ENCODE peak calls at places on chromosome 2, in five cellular contexts. V is IMR-90, U is pancreas, M is KG1, D is M059J. P is an unnamed sample.

GRCh38 chr2:205740381-205740780 is 58.1 kb downstream of the NRP2 start:
- DNase-seq in V (no peak), U (no peak), M (no peak), D (no peak), P (no peak)

GRCh38 chr2:164560181-164560792 is 61.0 kb downstream of the GRB14 start:
- DNase-seq in V (peak; percentile 16), U (no peak), M (peak; percentile 49), D (peak; percentile 17), P (peak; percentile 30)

GRCh38 chr2:96716388-96716787 is 23.5 kb downstream of the LMAN2L start:
- DNase-seq in V (no peak), U (no peak), M (no peak), D (no peak), P (no peak)

GRCh38 chr2:176461098-176461497 is 191.9 kb downstream of the MTX2 start:
- DNase-seq in V (peak; percentile 21), U (no peak), M (no peak), D (peak; percentile 56), P (no peak)

GRCh38 chr2:241813080-241813805 is 4.2 kb downstream of the NEU4 start:
- DNase-seq in V (no peak), U (peak; percentile 51), M (no peak), D (no peak), P (no peak)

GRCh38 chr2:6945087-6945813 is 28.0 kb downstream of the RNF144A start:
- DNase-seq in V (no peak), U (peak; percentile 47), M (no peak), D (no peak), P (no peak)

GRCh38 chr2:205407984-205408383 is 274.3 kb upstream of the NRP2 start:
- DNase-seq in V (peak; percentile 87), U (no peak), M (no peak), D (peak; percentile 20), P (no peak)

GRCh38 chr2:188765522-188765921 is 208.7 kb upstream of the COL3A1 start:
- DNase-seq in V (peak; percentile 12), U (no peak), M (no peak), D (peak; percentile 69), P (peak; percentile 69)

GRCh38 chr2:100683231-100683630 is 120.4 kb downstream of the PDCL3 start:
- DNase-seq in V (no peak), U (no peak), M (no peak), D (no peak), P (no peak)

GRCh38 chr2:77095096-77095495 is 427.1 kb downstream of the LRRTM4 start:
- DNase-seq in V (no peak), U (no peak), M (no peak), D (no peak), P (no peak)

GRCh38 chr2:171391532-171391931 is 42.3 kb downstream of the METTL8 start:
- DNase-seq in V (no peak), U (no peak), M (no peak), D (peak; percentile 9), P (no peak)

GRCh38 chr2:10783421-10783820 is 29.2 kb downstream of the PDIA6 start:
- DNase-seq in V (no peak), U (no peak), M (no peak), D (peak; percentile 22), P (no peak)

GRCh38 chr2:110674620-110675555 is 3.0 kb downstream of the BUB1 start:
- DNase-seq in V (peak; percentile 50), U (no peak), M (peak; percentile 13), D (peak; percentile 59), P (peak; percentile 72)